ENCODE peak calls at places on chromosome 21, in six cellular contexts. K is KBM-7, U is HEK293T, H is omental fat pad, X is G401, T is progenitor cell of endocrine pancreas. L is an unnamed sample.

GRCh38 chr21:22476726-22477646 is 1478.8 kb downstream of the NCAM2 start:
- DNase-seq in K (no peak), U (no peak), H (no peak), X (no peak), T (no peak), L (no peak)

GRCh38 chr21:35475768-35476167 is 426.7 kb upstream of the RUNX1 start:
- DNase-seq in K (peak; percentile 93), U (no peak), H (no peak), X (no peak), T (no peak), L (peak; percentile 92)

GRCh38 chr21:31203371-31204054 is 140.5 kb downstream of the TIAM1 start:
- DNase-seq in K (no peak), U (no peak), H (no peak), X (no peak), T (no peak), L (no peak)

GRCh38 chr21:35231115-35231514 is 182.0 kb upstream of the RUNX1 start:
- DNase-seq in K (no peak), U (no peak), H (no peak), X (no peak), T (no peak), L (no peak)

GRCh38 chr21:25934771-25935224 is 200.0 kb downstream of the GABPA start:
- DNase-seq in K (peak; percentile 17), U (no peak), H (no peak), X (no peak), T (no peak), L (peak; percentile 47)

GRCh38 chr21:46080171-46081021 is 17.5 kb upstream of the COL6A2 start:
- DNase-seq in K (no peak), U (no peak), H (no peak), X (peak; percentile 2), T (peak; percentile 7), L (no peak)

GRCh38 chr21:39587376-39587775 is 25.4 kb upstream of the B3GALT5 start:
- DNase-seq in K (no peak), U (no peak), H (no peak), X (no peak), T (no peak), L (no peak)

GRCh38 chr21:36792505-36792967 is 93.6 kb downstream of the SIM2 start:
- DNase-seq in K (no peak), U (no peak), H (no peak), X (peak; percentile 76), T (no peak), L (no peak)

GRCh38 chr21:14916676-14917141 is 148.1 kb downstream of the NRIP1 start:
- DNase-seq in K (no peak), U (no peak), H (no peak), X (peak; percentile 37), T (no peak), L (no peak)

GRCh38 chr21:33901421-33902288 is 13.9 kb downstream of the ATP5PO start:
- DNase-seq in K (peak; percentile 57), U (peak; percentile 64), H (no peak), X (peak; percentile 68), T (no peak), L (peak; percentile 55)

GRCh38 chr21:29322570-29322957 is 23.8 kb downstream of the BACH1 start:
- DNase-seq in K (no peak), U (no peak), H (no peak), X (no peak), T (no peak), L (no peak)

GRCh38 chr21:46081862-46082637 is 15.9 kb upstream of the COL6A2 start:
- DNase-seq in K (no peak), U (no peak), H (no peak), X (no peak), T (no peak), L (no peak)

GRCh38 chr21:46001821-46002681 is 20.5 kb downstream of the COL6A1 start:
- DNase-seq in K (no peak), U (no peak), H (no peak), X (no peak), T (peak; percentile 8), L (no peak)

GRCh38 chr21:45148316-45149000 is 74.1 kb downstream of the ADARB1 start:
- DNase-seq in K (no peak), U (no peak), H (no peak), X (no peak), T (no peak), L (no peak)

GRCh38 chr21:33644383-33645074 is 2.2 kb downstream of the ITSN1 start:
- DNase-seq in K (no peak), U (no peak), H (no peak), X (no peak), T (no peak), L (no peak)

GRCh38 chr21:44840771-44841170 is 22.9 kb upstream of the SUMO3 start:
- DNase-seq in K (no peak), U (no peak), H (no peak), X (no peak), T (no peak), L (no peak)

GRCh38 chr21:40752125-40752524 is 94.8 kb downstream of the DSCAM start:
- DNase-seq in K (no peak), U (no peak), H (no peak), X (no peak), T (no peak), L (no peak)

GRCh38 chr21:33402011-33402979 is 918 bp upstream of the IFNGR2 start:
- DNase-seq in K (peak; percentile 73), U (no peak), H (no peak), X (peak; percentile 59), T (no peak), L (peak; percentile 72)

GRCh38 chr21:28550057-28550825 is 442.4 kb downstream of the LTN1 start:
- DNase-seq in K (no peak), U (no peak), H (no peak), X (no peak), T (no peak), L (no peak)

GRCh38 chr21:45913886-45914285 is 67.7 kb upstream of the COL6A1 start:
- DNase-seq in K (no peak), U (no peak), H (no peak), X (no peak), T (no peak), L (no peak)

GRCh38 chr21:24658016-24658415 is 949.3 kb downstream of the MRPL39 start:
- DNase-seq in K (no peak), U (no peak), H (no peak), X (no peak), T (no peak), L (no peak)

GRCh38 chr21:32167513-32167912 is 111.3 kb downstream of the MIS18A start:
- DNase-seq in K (no peak), U (no peak), H (no peak), X (no peak), T (no peak), L (no peak)

GRCh38 chr21:46153259-46154154 is 1.9 kb downstream of the FTCD start:
- DNase-seq in K (peak; percentile 69), U (peak; percentile 84), H (peak; percentile 35), X (peak; percentile 19), T (peak; percentile 71), L (peak; percentile 30)

GRCh38 chr21:45747802-45748445 is 104.4 kb downstream of the PCBP3 start:
- DNase-seq in K (no peak), U (no peak), H (no peak), X (peak; percentile 92), T (no peak), L (no peak)

GRCh38 chr21:42395910-42396625 is at the start of gene TMPRSS3:
- DNase-seq in K (no peak), U (no peak), H (no peak), X (no peak), T (no peak), L (no peak)

GRCh38 chr21:36211660-36212512 is 55.3 kb downstream of the DOP1B start:
- DNase-seq in K (no peak), U (no peak), H (no peak), X (no peak), T (no peak), L (no peak)

GRCh38 chr21:33201945-33202344 is 27.8 kb upstream of the IFNAR2 start:
- DNase-seq in K (no peak), U (no peak), H (no peak), X (no peak), T (no peak), L (no peak)

GRCh38 chr21:41024341-41025056 is 143.5 kb upstream of the BACE2 start:
- DNase-seq in K (no peak), U (no peak), H (no peak), X (no peak), T (no peak), L (no peak)

GRCh38 chr21:45088729-45089128 is 14.3 kb downstream of the ADARB1 start:
- DNase-seq in K (no peak), U (no peak), H (no peak), X (no peak), T (no peak), L (no peak)

GRCh38 chr21:43196789-43197188 is 28.0 kb downstream of the CRYAA start:
- DNase-seq in K (no peak), U (no peak), H (no peak), X (no peak), T (peak; percentile 3), L (no peak)

GRCh38 chr21:33058468-33059318 is 11.2 kb upstream of the OLIG1 start:
- DNase-seq in K (peak; percentile 14), U (no peak), H (no peak), X (peak; percentile 91), T (no peak), L (peak; percentile 8)

GRCh38 chr21:44582980-44583799 is 2.8 kb upstream of the KRTAP10-5 start:
- DNase-seq in K (no peak), U (no peak), H (no peak), X (no peak), T (no peak), L (no peak)

GRCh38 chr21:43268086-43268803 is 99.4 kb downstream of the CRYAA start:
- DNase-seq in K (no peak), U (no peak), H (no peak), X (no peak), T (no peak), L (no peak)